ENCODE peak calls at places on chromosomes 13 and 19, in seven cellular contexts. O is NCI-H2107, Q is aorta, G is T47D, S is AG08395, Z is A549, J is GM20000. K is an unnamed sample.

GRCh38 chr19:39082745-39083598 is 1.2 kb upstream of the ACP7 start:
- DNase-seq in O (no peak), Z (no peak), Q (no peak), J (no peak), S (no peak), G (no peak), K (no peak)

GRCh38 chr13:79673310-79673992 is 192.5 kb downstream of the NDFIP2 start:
- DNase-seq in O (no peak), G (no peak), S (no peak), J (no peak), Z (no peak), Q (no peak), K (no peak)

GRCh38 chr13:49635599-49636433 is 7.5 kb downstream of the ARL11 start:
- DNase-seq in S (no peak), O (peak; percentile 8), Q (no peak), Z (no peak), G (no peak), J (peak; percentile 28), K (no peak)

GRCh38 chr19:13986348-13986904 is 19.7 kb downstream of the RFX1 start:
- DNase-seq in G (no peak), O (peak; percentile 69), Z (no peak), S (peak; percentile 98), J (peak; percentile 99), Q (peak; percentile 96), K (no peak)

GRCh38 chr19:7565332-7565731 is 29.8 kb downstream of the PNPLA6 start:
- DNase-seq in Q (no peak), J (no peak), S (no peak), Z (no peak), O (no peak), G (no peak), K (no peak)

GRCh38 chr13:25371608-25372274 is at the start of gene ATP8A2:
- DNase-seq in S (no peak), Z (no peak), O (no peak), G (no peak), Q (no peak), J (peak; percentile 44), K (no peak)

GRCh38 chr19:54388001-54388802 is 23.5 kb upstream of the LAIR1 start:
- DNase-seq in G (no peak), S (no peak), Z (no peak), Q (peak; percentile 72), O (no peak), J (peak; percentile 43), K (no peak)

GRCh38 chr13:49436890-49437289 is 7.0 kb downstream of the CAB39L start:
- DNase-seq in Z (no peak), Q (peak; percentile 70), J (no peak), O (no peak), G (peak; percentile 7), S (peak; percentile 45), K (no peak)

GRCh38 chr19:10113592-10113963 is 2.1 kb downstream of the P2RY11 start:
- DNase-seq in J (no peak), G (no peak), S (no peak), Z (no peak), O (no peak), Q (no peak), K (no peak)

GRCh38 chr13:40114305-40114896 is 458.9 kb downstream of the COG6 start:
- DNase-seq in Z (no peak), G (no peak), Q (no peak), J (no peak), O (no peak), S (no peak), K (no peak)

GRCh38 chr19:48794291-48794690 is 16.5 kb downstream of the BCAT2 start:
- DNase-seq in O (no peak), S (no peak), G (no peak), J (no peak), Q (no peak), Z (no peak), K (no peak)